ENCODE peak calls at places on chromosome 11, in five cellular contexts. O, A, B, U and Y are unnamed samples.

GRCh38 chr11:129451524-129451923 is 75.9 kb downstream of the BARX2 start:
- DNase-seq in O (no peak), A (no peak), B (no peak), U (no peak), Y (no peak)

GRCh38 chr11:121426476-121427454 is 25.3 kb upstream of the SORL1 start:
- DNase-seq in O (no peak), A (no peak), B (peak; percentile 84), U (peak; percentile 62), Y (peak; percentile 48)

GRCh38 chr11:123976770-123977560 is 616 bp downstream of the OR10S1 start:
- DNase-seq in O (no peak), A (no peak), B (no peak), U (no peak), Y (no peak)

GRCh38 chr11:17257200-17257599 is 19.3 kb upstream of the NUCB2 start:
- DNase-seq in O (peak; percentile 42), A (no peak), B (no peak), U (no peak), Y (no peak)

GRCh38 chr11:76069061-76069460 is 137.2 kb downstream of the WNT11 start:
- DNase-seq in O (no peak), A (no peak), B (no peak), U (no peak), Y (no peak)

GRCh38 chr11:64357904-64358535 is 942 bp upstream of the RPS6KA4 start:
- DNase-seq in O (no peak), A (no peak), B (peak; percentile 69), U (no peak), Y (no peak)

GRCh38 chr11:83047515-83048225 is 24.0 kb downstream of the RAB30 start:
- DNase-seq in O (no peak), A (no peak), B (no peak), U (no peak), Y (no peak)

GRCh38 chr11:10655227-10655626 is 38.3 kb downstream of the IRAG1 start:
- DNase-seq in O (no peak), A (no peak), B (no peak), U (no peak), Y (no peak)

GRCh38 chr11:32385998-32386397 is 49.3 kb downstream of the WT1 start:
- DNase-seq in O (peak; percentile 24), A (no peak), B (no peak), U (no peak), Y (no peak)

GRCh38 chr11:10272132-10272531 is 21.9 kb downstream of the SBF2 start:
- DNase-seq in O (no peak), A (no peak), B (no peak), U (no peak), Y (no peak)

GRCh38 chr11:130049260-130049659 is 20.4 kb upstream of the APLP2 start:
- DNase-seq in O (no peak), A (no peak), B (no peak), U (no peak), Y (no peak)

GRCh38 chr11:32891657-32892354 is 805 bp upstream of the QSER1 start:
- DNase-seq in O (no peak), A (no peak), B (no peak), U (no peak), Y (no peak)

GRCh38 chr11:17873571-17873970 is 139.0 kb downstream of the KCNC1 start:
- DNase-seq in O (no peak), A (no peak), B (no peak), U (no peak), Y (no peak)

GRCh38 chr11:6646040-6646439 is 9.6 kb downstream of the DCHS1 start:
- DNase-seq in O (peak; percentile 72), A (no peak), B (peak; percentile 91), U (peak; percentile 91), Y (no peak)

GRCh38 chr11:59802639-59803176 is 7.9 kb downstream of the MRPL16 start:
- DNase-seq in O (peak; percentile 58), A (peak; percentile 42), B (no peak), U (no peak), Y (peak; percentile 21)

GRCh38 chr11:59615132-59615636 is 390 bp downstream of the OSBP start:
- DNase-seq in O (peak; percentile 1), A (peak; percentile 50), B (peak; percentile 69), U (peak; percentile 76), Y (peak; percentile 62)

GRCh38 chr11:46352063-46352841 is 5.0 kb downstream of the DGKZ start:
- DNase-seq in O (no peak), A (peak; percentile 76), B (peak; percentile 83), U (peak; percentile 88), Y (peak; percentile 75)

GRCh38 chr11:3614742-3615171 is 27.0 kb downstream of the ART5 start:
- DNase-seq in O (no peak), A (no peak), B (no peak), U (peak; percentile 83), Y (peak; percentile 17)

GRCh38 chr11:126864934-126865333 is 135.6 kb downstream of the KIRREL3 start:
- DNase-seq in O (no peak), A (no peak), B (no peak), U (no peak), Y (no peak)

GRCh38 chr11:109073032-109073822 is 348.8 kb upstream of the C11orf87 start:
- DNase-seq in O (no peak), A (no peak), B (no peak), U (no peak), Y (no peak)

GRCh38 chr11:131584694-131585592 is 214.5 kb downstream of the NTM start:
- DNase-seq in O (no peak), A (no peak), B (peak; percentile 41), U (no peak), Y (no peak)

GRCh38 chr11:73236205-73236765 is 18.2 kb downstream of the P2RY2 start:
- DNase-seq in O (no peak), A (no peak), B (peak; percentile 29), U (peak; percentile 64), Y (no peak)

GRCh38 chr11:13094930-13095687 is 86.0 kb downstream of the RASSF10 start:
- DNase-seq in O (no peak), A (no peak), B (no peak), U (no peak), Y (no peak)

GRCh38 chr11:130314184-130314748 is 451 bp downstream of the ZBTB44 start:
- DNase-seq in O (peak; percentile 15), A (peak; percentile 59), B (peak; percentile 89), U (peak; percentile 81), Y (peak; percentile 76)

GRCh38 chr11:34358666-34359547 is 1.1 kb upstream of the ABTB2 start:
- DNase-seq in O (peak; percentile 74), A (peak; percentile 83), B (peak; percentile 88), U (peak; percentile 91), Y (peak; percentile 58)

GRCh38 chr11:12799373-12799835 is 125.2 kb downstream of the TEAD1 start:
- DNase-seq in O (no peak), A (no peak), B (no peak), U (no peak), Y (no peak)

GRCh38 chr11:76624515-76625379 is 45.8 kb downstream of the LRRC32 start:
- DNase-seq in O (no peak), A (peak; percentile 11), B (no peak), U (no peak), Y (no peak)

GRCh38 chr11:118885831-118886571 is 2.3 kb downstream of the CXCR5 start:
- DNase-seq in O (no peak), A (no peak), B (no peak), U (no peak), Y (no peak)

GRCh38 chr11:118886681-118887111 is 3.0 kb downstream of the CXCR5 start:
- DNase-seq in O (no peak), A (no peak), B (no peak), U (peak; percentile 26), Y (no peak)

GRCh38 chr11:118888398-118888797 is 4.7 kb downstream of the CXCR5 start:
- DNase-seq in O (no peak), A (no peak), B (no peak), U (no peak), Y (no peak)

GRCh38 chr11:118885319-118885718 is 1.6 kb downstream of the CXCR5 start:
- DNase-seq in O (no peak), A (no peak), B (no peak), U (peak; percentile 42), Y (no peak)

GRCh38 chr11:118887219-118887618 is 3.5 kb downstream of the CXCR5 start:
- DNase-seq in O (no peak), A (no peak), B (no peak), U (no peak), Y (no peak)
- H3K27me3 ChIP-seq in O (no peaks in the 10 kb centered on the region), A (no peaks in the 10 kb centered on the region), B (no peaks in the 10 kb centered on the region), U (no peaks in the 10 kb centered on the region), Y (no peaks in the 10 kb centered on the region)

DNA sequence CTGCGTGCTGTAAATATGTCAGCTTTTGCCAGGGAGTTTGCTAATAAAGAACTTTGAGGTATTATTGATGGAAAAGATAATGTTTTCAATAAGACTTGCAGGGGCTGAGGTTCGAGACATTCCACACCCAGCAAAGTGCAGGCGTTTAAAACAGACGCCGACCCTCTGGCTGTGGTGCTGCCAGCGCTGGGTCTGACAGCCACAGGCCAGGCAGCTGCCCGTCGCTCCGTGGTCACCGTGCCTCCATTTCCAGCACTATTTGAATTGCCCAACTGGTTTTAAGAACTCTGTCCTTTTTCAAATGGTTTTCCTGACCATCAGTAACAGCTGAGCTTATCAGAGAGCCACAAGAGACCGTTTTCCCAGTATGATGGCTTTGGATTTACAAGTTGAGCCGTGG is 28.1 kb upstream of the ALX4 start:
- DNase-seq in O (no peak), A (no peak), B (no peak), U (no peak), Y (no peak)
- H3K27me3 ChIP-seq in O (peaks cover 73% of the 10 kb centered on the region), A (peaks cover 32% of the 10 kb centered on the region), B (no peaks in the 10 kb centered on the region), U (no peaks in the 10 kb centered on the region), Y (peaks cover 55% of the 10 kb centered on the region)

GRCh38 chr11:134915212-134915611 is 503.2 kb upstream of the B3GAT1 start:
- DNase-seq in O (peak; percentile 9), A (peak; percentile 24), B (peak; percentile 86), U (no peak), Y (no peak)

GRCh38 chr11:134915881-134916280 is 503.8 kb upstream of the B3GAT1 start:
- DNase-seq in O (no peak), A (no peak), B (no peak), U (no peak), Y (no peak)

GRCh38 chr11:134913999-134914590 is 502.1 kb upstream of the B3GAT1 start:
- DNase-seq in O (no peak), A (no peak), B (no peak), U (no peak), Y (no peak)

GRCh38 chr11:134916421-134916820 is 504.4 kb upstream of the B3GAT1 start:
- DNase-seq in O (no peak), A (no peak), B (no peak), U (no peak), Y (no peak)

DNA sequence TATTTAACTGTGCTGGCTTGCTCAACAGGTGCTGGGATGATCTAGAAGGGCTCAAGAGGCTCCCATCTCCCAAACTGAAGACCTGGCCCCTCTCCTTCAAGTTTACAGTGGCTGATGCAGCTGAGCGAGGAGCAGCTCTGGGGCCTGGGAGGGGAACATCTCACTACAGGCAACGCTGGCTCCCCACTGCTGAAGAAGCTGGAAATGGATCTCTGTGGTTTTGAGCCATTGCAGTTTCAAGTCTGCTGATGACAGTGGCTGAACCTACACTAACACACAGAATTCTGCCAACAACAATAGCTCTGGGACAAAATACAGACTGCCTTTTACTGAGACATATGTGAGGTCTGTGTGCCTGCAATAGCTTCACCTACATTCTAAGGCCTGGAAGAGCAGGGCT is 504.8 kb upstream of the B3GAT1 start:
- DNase-seq in O (no peak), A (no peak), B (no peak), U (no peak), Y (no peak)
- H3K27me3 ChIP-seq in O (no peaks in the 10 kb centered on the region), A (no peaks in the 10 kb centered on the region), B (no peaks in the 10 kb centered on the region), U (no peaks in the 10 kb centered on the region), Y (peaks cover 9% of the 10 kb centered on the region)

GRCh38 chr11:118175031-118175531 is 1.4 kb downstream of the SCN2B start:
- DNase-seq in O (no peak), A (no peak), B (no peak), U (no peak), Y (no peak)
- H3K27me3 ChIP-seq in O (peaks cover 18% of the 10 kb centered on the region), A (peaks cover 6% of the 10 kb centered on the region), B (no peaks in the 10 kb centered on the region), U (no peaks in the 10 kb centered on the region), Y (no peaks in the 10 kb centered on the region)